ENCODE peak calls at places on chromosome 5, in eight cellular contexts. D is SJSA1, P is body of pancreas, Y is A549, Z is T-helper 17 cell, J is neuronal stem cell, L is neural progenitor cell, T is upper lobe of right lung. V is an unnamed sample.

GRCh38 chr5:68172314-68172713 is 43.2 kb upstream of the PIK3R1 start:
- DNase-seq in J (no peak), Y (no peak), D (no peak), L (peak; percentile 15), Z (no peak), T (no peak), P (peak; percentile 20), V (no peak)

GRCh38 chr5:139272471-139273321 is 20.8 kb upstream of the MATR3 start:
- DNase-seq in Z (no peak), T (no peak), Y (no peak), P (peak; percentile 29), D (peak; percentile 46), J (no peak), L (no peak), V (no peak)

GRCh38 chr5:57166250-57166649 is 7.6 kb upstream of the GPBP1 start:
- DNase-seq in Z (no peak), D (no peak), T (no peak), J (no peak), P (no peak), Y (peak; percentile 12), L (no peak), V (no peak)

GRCh38 chr5:179762781-179763176 is 30.2 kb downstream of the MAML1 start:
- DNase-seq in T (no peak), P (no peak), D (no peak), Z (no peak), J (no peak), Y (no peak), L (no peak), V (no peak)

GRCh38 chr5:157575096-157575872 is at the start of gene ADAM19:
- DNase-seq in L (peak; percentile 85), Y (peak; percentile 39), J (peak; percentile 69), P (peak; percentile 23), T (peak; percentile 71), D (peak; percentile 90), Z (peak; percentile 30), V (no peak)

GRCh38 chr5:10701567-10702039 is 59.4 kb downstream of the DAP start:
- DNase-seq in Y (peak; percentile 41), J (peak; percentile 24), L (peak; percentile 50), D (peak; percentile 64), Z (no peak), P (no peak), T (no peak), V (no peak)

GRCh38 chr5:32325616-32326015 is 12.9 kb upstream of the MTMR12 start:
- DNase-seq in J (no peak), Z (no peak), D (no peak), T (no peak), P (no peak), Y (no peak), L (no peak), V (no peak)

GRCh38 chr5:102622244-102622643 is 123.4 kb upstream of the SLCO6A1 start:
- DNase-seq in T (no peak), L (no peak), P (no peak), D (no peak), J (no peak), Z (no peak), Y (no peak), V (no peak)

GRCh38 chr5:22852807-22853670 is at the start of gene CDH12:
- DNase-seq in T (no peak), P (peak; percentile 25), D (no peak), J (peak; percentile 50), Z (no peak), Y (no peak), L (peak; percentile 77), V (no peak)

GRCh38 chr5:81755320-81755719 is 4.4 kb upstream of the SSBP2 start:
- DNase-seq in L (peak; percentile 53), Z (no peak), Y (peak; percentile 85), T (no peak), D (peak; percentile 72), P (peak; percentile 74), J (no peak), V (peak; percentile 52)

GRCh38 chr5:10557747-10558295 is 6.0 kb upstream of the ANKRD33B start:
- DNase-seq in J (no peak), T (no peak), P (no peak), Z (no peak), L (no peak), D (peak; percentile 43), Y (peak; percentile 82), V (no peak)

GRCh38 chr5:177427919-177428573 is 1.6 kb downstream of the GRK6 start:
- DNase-seq in P (no peak), D (no peak), J (no peak), L (no peak), T (peak; percentile 69), Y (no peak), Z (peak; percentile 8), V (no peak)

GRCh38 chr5:39517800-39518199 is 93.0 kb upstream of the DAB2 start:
- DNase-seq in D (peak; percentile 94), Y (peak; percentile 75), P (no peak), L (no peak), T (no peak), J (no peak), Z (no peak), V (no peak)

GRCh38 chr5:168270446-168270845 is 21.0 kb upstream of the WWC1 start:
- DNase-seq in J (no peak), D (no peak), T (no peak), Y (peak; percentile 39), Z (no peak), L (no peak), P (no peak), V (no peak)

GRCh38 chr5:56152437-56152836 is 80.7 kb downstream of the ANKRD55 start:
- DNase-seq in P (no peak), Y (no peak), T (no peak), J (no peak), D (no peak), Z (no peak), L (no peak), V (no peak)

GRCh38 chr5:5886812-5887486 is 464.5 kb downstream of the ICE1 start:
- DNase-seq in P (peak; percentile 56), D (no peak), Y (peak; percentile 14), J (peak; percentile 15), L (peak; percentile 62), Z (peak; percentile 18), T (peak; percentile 77), V (peak; percentile 52)

GRCh38 chr5:134070979-134071849 is 43.3 kb upstream of the TCF7 start:
- DNase-seq in T (no peak), P (peak; percentile 64), J (peak; percentile 27), D (no peak), L (peak; percentile 62), Y (peak; percentile 50), Z (no peak), V (peak; percentile 55)

DNA sequence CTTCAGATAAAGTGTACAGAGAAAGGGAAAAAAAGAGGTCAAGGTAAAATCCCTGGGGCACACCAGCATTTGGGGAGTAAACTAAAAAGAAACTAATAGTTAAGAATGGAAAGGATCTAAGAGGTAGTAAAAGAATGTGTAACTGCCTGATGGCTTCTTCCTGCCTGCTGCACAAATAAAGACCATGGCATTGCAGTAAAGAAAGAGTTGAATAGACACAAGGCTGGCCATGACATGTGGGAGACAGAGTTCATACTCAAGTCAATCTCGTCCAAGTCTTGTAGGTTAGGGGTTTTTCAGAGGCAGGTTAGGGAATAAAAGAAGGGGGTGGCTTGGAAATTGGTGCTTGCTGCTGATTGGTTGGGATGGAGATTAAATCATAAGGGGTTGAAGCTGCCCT is 57.6 kb downstream of the DNAJC21 start:
- DNase-seq in Y (no peak), L (no peak), J (no peak), Z (no peak), D (no peak), P (no peak), T (no peak), V (no peak)
- H3K9me3 ChIP-seq in Y (peaks cover 23% of the 10 kb centered on the region), L (peaks cover 14% of the 10 kb centered on the region), J (peaks cover 11% of the 10 kb centered on the region), Z (no peaks in the 10 kb centered on the region), D (peaks cover 5% of the 10 kb centered on the region), P (peaks cover 4% of the 10 kb centered on the region), T (no peaks in the 10 kb centered on the region), V (peaks cover 26% of the 10 kb centered on the region)

GRCh38 chr5:150946351-150946905 is 41.6 kb upstream of the ZNF300 start:
- DNase-seq in J (no peak), D (no peak), Z (no peak), T (peak; percentile 71), L (no peak), Y (no peak), P (peak; percentile 89), V (peak; percentile 54)
- H3K9me3 ChIP-seq in J (peaks cover 16% of the 10 kb centered on the region), D (peaks cover 7% of the 10 kb centered on the region), Z (peaks cover 19% of the 10 kb centered on the region), T (peaks cover 32% of the 10 kb centered on the region), L (peaks cover 23% of the 10 kb centered on the region), Y (peaks cover 36% of the 10 kb centered on the region), P (peaks cover 29% of the 10 kb centered on the region), V (peaks cover 90% of the 10 kb centered on the region)

GRCh38 chr5:61440086-61440485 is 108.0 kb downstream of the ZSWIM6 start:
- DNase-seq in J (no peak), Z (no peak), Y (no peak), P (no peak), D (no peak), L (no peak), T (no peak), V (no peak)
- H3K9me3 ChIP-seq in J (peaks cover 42% of the 10 kb centered on the region), Z (no peaks in the 10 kb centered on the region), Y (peaks cover 12% of the 10 kb centered on the region), P (peaks cover 5% of the 10 kb centered on the region), D (peaks cover 5% of the 10 kb centered on the region), L (peaks cover 12% of the 10 kb centered on the region), T (peaks cover 13% of the 10 kb centered on the region), V (peaks cover 19% of the 10 kb centered on the region)

DNA sequence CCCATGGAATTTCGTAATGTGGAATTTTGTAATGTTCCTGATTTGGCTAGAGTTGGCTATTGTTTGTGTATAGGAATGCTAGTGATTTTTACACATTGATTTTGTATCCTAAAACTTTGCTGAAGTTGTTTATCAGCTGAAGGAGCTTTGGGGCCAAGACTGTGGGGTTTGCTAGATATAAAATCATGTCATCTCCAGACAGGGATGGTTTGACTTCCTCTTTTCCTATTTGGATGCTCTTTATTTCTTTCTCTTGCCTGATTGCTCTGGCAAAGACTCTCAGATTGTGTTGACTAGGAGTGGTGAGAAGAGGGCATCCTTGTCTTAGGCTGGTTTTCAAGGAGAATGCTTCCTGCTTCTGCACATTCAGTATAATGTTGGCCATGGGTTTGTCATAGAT is 91.0 kb downstream of the NNT start:
- DNase-seq in P (no peak), Z (no peak), T (no peak), L (no peak), D (no peak), J (no peak), Y (no peak), V (no peak)
- H3K9me3 ChIP-seq in P (no peaks in the 10 kb centered on the region), Z (peaks cover 2% of the 10 kb centered on the region), T (no peaks in the 10 kb centered on the region), L (no peaks in the 10 kb centered on the region), D (no peaks in the 10 kb centered on the region), J (peaks cover 31% of the 10 kb centered on the region), Y (no peaks in the 10 kb centered on the region), V (peaks cover 21% of the 10 kb centered on the region)

GRCh38 chr5:178711572-178711971 is 18.9 kb downstream of the ZNF354A start:
- DNase-seq in Y (no peak), Z (no peak), J (no peak), L (no peak), P (no peak), D (no peak), T (no peak), V (no peak)
- H3K9me3 ChIP-seq in Y (peaks cover 82% of the 10 kb centered on the region), Z (peaks cover 36% of the 10 kb centered on the region), J (peaks cover 82% of the 10 kb centered on the region), L (peaks cover 53% of the 10 kb centered on the region), P (peaks cover 75% of the 10 kb centered on the region), D (peaks cover 48% of the 10 kb centered on the region), T (peaks cover 98% of the 10 kb centered on the region), V (peaks cover 99% of the 10 kb centered on the region)

V was measured in stomach.